ENCODE peak calls at places on chromosomes 2 and 18, in four cellular contexts. Z is substantia nigra, J is DND-41, D is upper lobe of right lung. C is an unnamed sample.

GRCh38 chr2:49973917-49974368 is 819.6 kb upstream of the FSHR start:
- DNase-seq in Z (peak; percentile 82), J (no peak), D (no peak), C (peak; percentile 43)

GRCh38 chr2:37083873-37084792 is at the start of the genes GPATCH11 and HEATR5B:
- DNase-seq in Z (peak; percentile 95), J (peak; percentile 96), D (peak; percentile 96), C (peak; percentile 95)

GRCh38 chr2:206275274-206276160 is 1.1 kb downstream of the ZDBF2 start:
- DNase-seq in Z (no peak), J (no peak), D (no peak), C (no peak)

GRCh38 chr2:219018286-219018685 is 23.0 kb downstream of the CFAP65 start:
- DNase-seq in Z (no peak), J (no peak), D (no peak), C (no peak)

GRCh38 chr2:223976635-223977226 is 19.5 kb downstream of the MRPL44 start:
- DNase-seq in Z (no peak), J (no peak), D (no peak), C (no peak)

GRCh38 chr18:47601608-47602272 is 328.7 kb downstream of the SMAD2 start:
- DNase-seq in Z (no peak), J (no peak), D (no peak), C (no peak)

GRCh38 chr2:102376052-102376591 is 20.5 kb downstream of the IL18R1 start:
- DNase-seq in Z (no peak), J (no peak), D (no peak), C (no peak)

GRCh38 chr18:54769526-54770464 is 58.5 kb upstream of the RAB27B start:
- DNase-seq in Z (no peak), J (no peak), D (no peak), C (no peak)

GRCh38 chr2:223586261-223586660 is 15.9 kb downstream of the SCG2 start:
- DNase-seq in Z (no peak), J (no peak), D (no peak), C (peak; percentile 17)

GRCh38 chr2:65159921-65160320 is 30.0 kb upstream of the RAB1A start:
- DNase-seq in Z (no peak), J (peak; percentile 79), D (no peak), C (peak; percentile 33)

GRCh38 chr2:203998195-203998804 is 61.7 kb downstream of the ICOS start:
- DNase-seq in Z (no peak), J (no peak), D (no peak), C (no peak)

GRCh38 chr18:48688961-48689360 is 150.1 kb downstream of the CTIF start:
- DNase-seq in Z (peak; percentile 24), J (no peak), D (no peak), C (no peak)

GRCh38 chr2:85269959-85270358 is 57.8 kb downstream of the TGOLN2 start:
- DNase-seq in Z (no peak), J (no peak), D (no peak), C (no peak)

GRCh38 chr2:143601828-143602227 is 472.6 kb downstream of the ARHGAP15 start:
- DNase-seq in Z (no peak), J (no peak), D (no peak), C (no peak)

GRCh38 chr2:173652311-173652710 is 297.6 kb downstream of the CDCA7 start:
- DNase-seq in Z (no peak), J (no peak), D (no peak), C (peak; percentile 79)

GRCh38 chr18:73777356-73778051 is 370.1 kb downstream of the FBXO15 start:
- DNase-seq in Z (no peak), J (no peak), D (no peak), C (no peak)

GRCh38 chr2:173874003-173874898 is 90.9 kb downstream of the SP3 start:
- DNase-seq in Z (no peak), J (no peak), D (no peak), C (no peak)

GRCh38 chr2:239029958-239030357 is 182.1 kb downstream of the TWIST2 start:
- DNase-seq in Z (no peak), J (no peak), D (no peak), C (no peak)

GRCh38 chr2:101722878-101723277 is 25.4 kb downstream of the MAP4K4 start:
- DNase-seq in Z (no peak), J (no peak), D (no peak), C (no peak)

GRCh38 chr2:120066708-120067547 is 54.1 kb downstream of the EPB41L5 start:
- DNase-seq in Z (no peak), J (no peak), D (no peak), C (peak; percentile 20)

GRCh38 chr2:72162574-72162973 is 14.9 kb upstream of the CYP26B1 start:
- DNase-seq in Z (no peak), J (no peak), D (no peak), C (no peak)

GRCh38 chr2:5482929-5483331 is 209.3 kb upstream of the SOX11 start:
- DNase-seq in Z (no peak), J (peak; percentile 39), D (no peak), C (no peak)

GRCh38 chr18:66749475-66750035 is 145.7 kb upstream of the CDH19 start:
- DNase-seq in Z (no peak), J (no peak), D (no peak), C (no peak)

GRCh38 chr18:48667276-48668254 is 128.7 kb downstream of the CTIF start:
- DNase-seq in Z (no peak), J (peak; percentile 23), D (peak; percentile 43), C (no peak)

GRCh38 chr2:159968282-159968900 is 94.0 kb downstream of the PLA2R1 start:
- DNase-seq in Z (no peak), J (peak; percentile 22), D (no peak), C (no peak)

GRCh38 chr18:79361766-79362522 is 33.8 kb upstream of the NFATC1 start:
- DNase-seq in Z (no peak), J (no peak), D (no peak), C (peak; percentile 73)

GRCh38 chr2:176123483-176123843 is 944 bp downstream of the HOXD9 start:
- DNase-seq in Z (no peak), J (no peak), D (no peak), C (no peak)

GRCh38 chr2:176120369-176121307 is 1.9 kb upstream of the HOXD9 start:
- DNase-seq in Z (no peak), J (no peak), D (no peak), C (no peak)

GRCh38 chr2:176122633-176123482 is at the start of gene HOXD9:
- DNase-seq in Z (no peak), J (no peak), D (no peak), C (peak; percentile 76)

GRCh38 chr2:176122266-176122632 is 270 bp upstream of the HOXD9 start:
- DNase-seq in Z (no peak), J (no peak), D (no peak), C (no peak)

GRCh38 chr2:176121377-176122111 is 975 bp upstream of the HOXD9 start:
- DNase-seq in Z (no peak), J (no peak), D (no peak), C (no peak)
- H3K27ac ChIP-seq in Z (no peak overlapping the region), J (no peak overlapping the region), D (no peak overlapping the region), C (no peak overlapping the region)

DNA sequence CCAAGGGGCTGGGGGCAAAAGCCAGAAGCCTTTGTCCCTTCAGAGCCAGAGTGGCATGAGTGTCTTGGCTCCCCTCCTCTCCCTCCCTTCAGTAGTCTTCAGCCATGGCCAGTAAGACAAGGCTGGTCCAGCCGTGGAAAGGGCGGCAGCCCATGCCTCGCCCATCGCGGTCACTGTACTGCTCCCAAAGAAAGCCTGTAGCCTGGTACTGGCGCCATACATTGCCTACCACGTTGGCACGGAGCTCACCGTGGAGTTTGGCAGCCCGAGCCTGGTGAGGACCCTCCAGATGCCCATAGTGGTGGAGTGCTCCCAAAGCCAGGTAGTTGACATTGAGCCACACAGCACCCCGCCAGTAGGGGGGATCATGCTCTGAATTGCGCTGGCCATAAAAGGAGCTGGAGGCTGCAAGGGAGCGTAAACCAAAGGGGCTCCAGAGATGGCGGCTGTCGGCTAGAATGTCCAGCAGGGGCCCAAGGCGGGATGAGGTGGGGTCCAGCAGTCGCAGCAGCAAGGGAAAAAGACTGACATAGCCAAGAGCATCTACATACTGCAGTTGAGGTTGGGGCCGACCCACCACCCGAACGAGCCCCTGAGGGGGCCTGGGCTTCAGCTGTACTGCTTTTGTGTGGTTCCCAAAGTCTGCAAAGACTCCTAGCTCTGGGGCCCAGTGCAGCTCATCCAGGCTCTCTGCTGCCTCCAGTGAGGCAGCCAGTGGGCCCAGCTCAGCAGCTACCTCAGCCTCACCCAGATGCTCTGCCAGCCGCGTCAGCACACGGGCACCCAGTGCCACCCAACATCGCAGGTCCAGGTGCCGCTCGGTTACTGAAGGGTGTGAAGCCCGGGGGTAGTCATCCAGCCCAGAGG is 3.2 kb downstream of the WBP1 start:
- DNase-seq in Z (no peak), J (peak; percentile 40), D (no peak), C (no peak)
- H3K27ac ChIP-seq in Z (no peak overlapping the region), J (no peak overlapping the region), D (no peak overlapping the region), C (no peak overlapping the region)

GRCh38 chr2:54638774-54639187 is 84.7 kb upstream of the EML6 start:
- DNase-seq in Z (no peak), J (no peak), D (no peak), C (no peak)

GRCh38 chr2:54642684-54643430 is 80.6 kb upstream of the EML6 start:
- DNase-seq in Z (no peak), J (no peak), D (no peak), C (no peak)

GRCh38 chr2:54639609-54640008 is 83.9 kb upstream of the EML6 start:
- DNase-seq in Z (no peak), J (no peak), D (no peak), C (no peak)

GRCh38 chr2:54641988-54642387 is 81.5 kb upstream of the EML6 start:
- DNase-seq in Z (peak; percentile 56), J (no peak), D (no peak), C (no peak)

GRCh38 chr2:54640834-54641540 is 82.5 kb upstream of the EML6 start:
- DNase-seq in Z (no peak), J (no peak), D (no peak), C (no peak)
- H3K27ac ChIP-seq in Z (no peak overlapping the region), J (no peak overlapping the region), D (peak overlapping the region; percentile 0), C (no peak overlapping the region)

GRCh38 chr2:234631896-234632514 is 135.1 kb upstream of the ARL4C start:
- DNase-seq in Z (no peak), J (no peak), D (no peak), C (no peak)

GRCh38 chr2:234633581-234634230 is 136.8 kb upstream of the ARL4C start:
- DNase-seq in Z (no peak), J (no peak), D (no peak), C (peak; percentile 15)

GRCh38 chr2:234630676-234631350 is 133.9 kb upstream of the ARL4C start:
- DNase-seq in Z (no peak), J (no peak), D (no peak), C (peak; percentile 39)

GRCh38 chr2:234635284-234635683 is 138.4 kb upstream of the ARL4C start:
- DNase-seq in Z (no peak), J (no peak), D (no peak), C (no peak)

DNA sequence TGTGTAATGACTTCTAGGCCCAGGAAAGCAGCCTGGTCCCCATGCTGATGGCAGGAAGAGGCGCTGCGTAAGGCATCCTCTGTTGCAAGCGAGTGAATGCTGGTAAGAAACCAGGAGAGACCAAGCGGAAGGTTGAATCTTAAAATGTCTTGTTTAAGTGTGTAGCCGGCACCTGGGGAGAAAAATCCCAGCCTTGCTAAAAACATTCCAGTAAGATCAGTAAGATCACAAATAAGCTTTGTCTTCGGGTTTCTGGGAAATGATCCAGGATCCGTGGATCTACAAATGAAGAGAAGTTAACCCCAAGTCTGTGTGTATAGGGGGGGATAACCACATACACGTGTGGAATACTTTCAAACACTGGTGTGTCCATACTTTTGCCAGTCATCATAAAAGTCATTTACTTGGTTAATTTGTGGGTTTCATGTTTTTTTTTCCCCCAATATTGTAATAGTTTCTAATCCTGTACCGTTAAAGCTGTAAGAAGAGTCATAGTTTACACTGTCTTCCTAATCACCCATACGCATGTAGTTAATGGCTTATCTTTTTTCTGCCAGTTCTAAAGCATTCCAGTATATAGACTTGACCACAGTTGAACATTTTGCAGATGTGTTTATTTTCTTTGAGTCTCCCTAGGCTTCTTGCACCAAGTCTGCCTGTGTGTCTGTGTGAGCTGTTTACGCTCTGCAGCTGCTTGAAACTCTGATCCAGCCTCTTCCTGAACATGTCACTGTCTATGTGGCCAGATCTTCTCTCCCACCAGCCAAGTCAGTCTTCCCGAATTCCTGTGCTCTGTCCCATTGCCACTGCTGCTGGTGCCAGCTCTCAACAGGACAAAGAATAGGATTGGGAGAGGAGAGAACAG is 135.9 kb upstream of the ARL4C start:
- DNase-seq in Z (no peak), J (no peak), D (no peak), C (peak; percentile 95)
- H3K27ac ChIP-seq in Z (no peak overlapping the region), J (no peak overlapping the region), D (no peak overlapping the region), C (peak overlapping the region; percentile 50)

C was measured in SJSA1.